ENCODE peak calls at places on chromosomes 6 and 20, in nine cellular contexts. W, Q, B, I, T, G, U, J and R are unnamed samples.

GRCh38 chr6:108518714-108519576 is 41.8 kb upstream of the FOXO3 start:
- DNase-seq in W (no peak), Q (peak; percentile 32), B (no peak), I (no peak), T (no peak), G (no peak), U (no peak), J (peak; percentile 25), R (no peak)

GRCh38 chr20:14561733-14562132 is 224.3 kb upstream of the FLRT3 start:
- DNase-seq in W (no peak), Q (no peak), B (no peak), I (no peak), T (no peak), G (no peak), U (no peak), J (peak; percentile 75), R (no peak)

GRCh38 chr6:134882426-134883038 is 67.4 kb downstream of the ALDH8A1 start:
- DNase-seq in W (peak; percentile 58), Q (peak; percentile 67), B (peak; percentile 77), I (peak; percentile 74), T (peak; percentile 41), G (peak; percentile 48), U (no peak), J (peak; percentile 86), R (peak; percentile 40)

GRCh38 chr6:117548797-117549301 is 53.5 kb downstream of the GOPC start:
- DNase-seq in W (no peak), Q (peak; percentile 35), B (no peak), I (no peak), T (no peak), G (no peak), U (no peak), J (peak; percentile 34), R (no peak)

GRCh38 chr20:55488593-55488992 is 516.7 kb downstream of the CBLN4 start:
- DNase-seq in W (no peak), Q (peak; percentile 3), B (no peak), I (no peak), T (no peak), G (no peak), U (no peak), J (no peak), R (no peak)

GRCh38 chr6:160996316-160996715 is 4.7 kb downstream of the MAP3K4 start:
- DNase-seq in W (no peak), Q (peak; percentile 73), B (no peak), I (no peak), T (no peak), G (no peak), U (no peak), J (no peak), R (no peak)

GRCh38 chr6:40803897-40804702 is 216.9 kb upstream of the LRFN2 start:
- DNase-seq in W (no peak), Q (no peak), B (no peak), I (no peak), T (no peak), G (no peak), U (no peak), J (no peak), R (no peak)

GRCh38 chr20:39855799-39856198 is 833.2 kb downstream of the MAFB start:
- DNase-seq in W (no peak), Q (no peak), B (no peak), I (no peak), T (no peak), G (no peak), U (no peak), J (peak; percentile 56), R (no peak)

GRCh38 chr6:112839525-112839961 is 492.4 kb downstream of the RFPL4B start:
- DNase-seq in W (no peak), Q (peak; percentile 42), B (no peak), I (no peak), T (no peak), G (no peak), U (no peak), J (peak; percentile 86), R (no peak)

GRCh38 chr6:130927305-130927704 is 100.1 kb downstream of the SMLR1 start:
- DNase-seq in W (no peak), Q (peak; percentile 78), B (no peak), I (no peak), T (no peak), G (no peak), U (no peak), J (no peak), R (no peak)

GRCh38 chr20:38724603-38725457 is 544 bp downstream of the SLC32A1 start:
- DNase-seq in W (no peak), Q (no peak), B (no peak), I (no peak), T (peak; percentile 61), G (no peak), U (no peak), J (no peak), R (peak; percentile 51)

GRCh38 chr6:11414564-11414963 is 123.0 kb upstream of the TMEM170B start:
- DNase-seq in W (no peak), Q (peak; percentile 93), B (no peak), I (no peak), T (peak; percentile 43), G (no peak), U (peak; percentile 84), J (no peak), R (no peak)

DNA sequence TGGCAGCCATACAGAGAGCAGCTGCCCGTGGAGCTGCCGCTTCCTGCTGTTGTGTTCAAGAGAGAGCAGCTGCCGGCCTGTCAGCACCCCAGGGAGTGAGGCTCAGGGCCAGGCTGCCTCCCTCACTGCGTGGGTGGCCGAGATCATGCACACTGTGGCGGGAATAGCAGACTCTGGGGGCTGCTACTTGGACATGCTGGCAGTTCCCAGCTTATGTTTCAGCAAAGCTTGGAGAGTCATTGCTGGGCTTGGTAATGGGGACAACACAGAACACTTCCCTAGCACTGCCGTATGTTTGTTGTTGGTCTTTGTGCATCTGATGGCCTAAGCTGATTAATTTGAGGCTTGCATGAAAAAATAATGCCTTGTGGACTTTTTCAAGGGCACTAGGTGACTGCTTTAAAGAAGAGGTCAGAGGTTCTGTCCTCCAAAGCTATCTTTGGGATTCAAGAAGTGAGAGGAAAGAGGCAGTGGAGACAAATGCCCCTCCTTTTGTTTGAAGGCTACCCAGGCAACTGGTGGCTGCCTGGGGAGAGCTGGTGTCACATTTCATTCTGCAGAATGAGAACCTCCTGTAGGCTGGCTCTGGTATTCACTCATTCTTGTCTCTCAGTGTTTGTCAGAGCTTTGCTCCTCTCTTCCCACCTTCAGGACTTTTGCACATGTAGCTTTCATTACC is 18.8 kb downstream of the MRAP2 start:
- DNase-seq in W (peak; percentile 67), Q (peak; percentile 30), B (no peak), I (no peak), T (no peak), G (peak; percentile 69), U (no peak), J (peak; percentile 34), R (no peak)
- TF ChIP-seq CTCF in W (no peak), Q (peak; percentile 5), B (no peak), I (peak; percentile 60), T (no peak), G (no peak), U (no peak), J (no peak), R (no peak)

DNA sequence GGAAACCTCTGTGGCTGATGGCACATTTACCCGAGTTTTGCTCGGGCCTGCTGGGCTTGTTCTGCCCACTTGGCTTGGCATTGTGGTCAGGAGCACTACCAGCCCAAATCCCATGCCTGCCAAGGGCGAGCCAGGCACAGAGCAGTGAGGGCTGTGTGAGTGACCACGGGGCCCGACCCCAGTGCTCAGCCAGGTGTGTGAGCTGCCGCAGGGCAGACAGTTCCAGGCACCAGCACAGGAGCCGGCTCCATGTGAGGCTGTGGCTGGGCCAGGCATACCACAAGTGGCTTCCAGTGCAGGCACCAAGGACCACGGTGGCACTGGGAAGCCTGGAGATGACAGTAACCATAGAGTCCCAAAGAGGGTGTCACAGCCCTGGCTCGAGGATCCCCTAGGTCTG is 1225.5 kb upstream of the GJE1 start:
- DNase-seq in W (no peak), Q (no peak), B (no peak), I (no peak), T (no peak), G (no peak), U (no peak), J (no peak), R (no peak)
- TF ChIP-seq CTCF in W (no peak), Q (no peak), B (no peak), I (no peak), T (no peak), G (no peak), U (no peak), J (no peak), R (no peak)

DNA sequence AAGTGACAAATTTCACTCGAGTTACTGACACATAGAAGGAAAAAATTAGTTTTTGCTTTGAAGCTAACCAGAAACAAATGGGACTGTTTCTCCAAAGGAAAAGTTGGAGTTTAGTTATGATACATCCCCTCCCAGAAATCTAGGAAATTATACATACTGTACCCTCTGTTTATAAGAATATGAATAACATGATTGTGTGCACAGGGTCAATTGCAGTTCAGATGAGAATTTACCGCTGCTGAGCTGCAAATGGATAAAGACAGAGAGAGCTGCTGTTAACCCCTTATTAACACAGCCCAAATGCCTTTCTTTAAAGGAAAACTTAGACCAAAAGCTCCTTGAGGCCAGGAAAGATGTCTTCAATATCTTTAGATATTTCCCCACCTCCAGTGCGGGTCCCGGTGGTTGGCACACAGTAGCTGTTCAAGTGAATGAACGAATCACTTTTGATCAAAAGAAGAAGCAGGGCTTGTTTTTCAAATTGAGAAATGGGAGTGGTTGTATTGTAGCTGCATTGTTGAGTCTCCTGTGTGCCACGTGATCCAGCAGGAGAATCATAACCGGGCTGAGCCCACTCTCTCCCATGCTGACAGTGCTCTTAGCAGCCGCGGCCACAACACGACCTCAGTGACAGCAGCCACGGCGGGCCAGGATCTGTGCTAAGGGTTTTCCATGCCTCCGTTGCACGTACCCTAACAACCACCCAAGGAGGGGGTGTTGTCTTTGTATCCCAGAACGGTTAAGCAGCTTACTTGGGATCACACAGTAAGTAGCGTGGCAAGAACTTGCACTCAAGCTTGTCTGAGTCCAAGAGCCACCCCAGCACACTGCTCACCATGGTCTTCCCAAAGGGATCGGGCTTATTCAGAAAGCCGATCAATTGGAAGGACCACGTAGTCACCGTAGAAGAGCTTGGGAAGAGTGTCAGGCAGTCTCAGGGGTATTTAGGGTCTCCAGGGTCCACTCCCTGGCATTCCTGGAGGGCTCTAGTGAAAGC is 53.5 kb upstream of the BMP6 start:
- DNase-seq in W (no peak), Q (peak; percentile 11), B (no peak), I (no peak), T (no peak), G (no peak), U (no peak), J (peak; percentile 14), R (no peak)
- TF ChIP-seq CTCF in W (no peak), Q (no peak), B (no peak), I (no peak), T (no peak), G (no peak), U (no peak), J (no peak), R (no peak)

GRCh38 chr6:147037881-147038280 is 166.3 kb upstream of the STXBP5 start:
- DNase-seq in W (no peak), Q (no peak), B (no peak), I (no peak), T (no peak), G (no peak), U (no peak), J (no peak), R (no peak)

GRCh38 chr6:147035891-147036290 is 168.3 kb upstream of the STXBP5 start:
- DNase-seq in W (no peak), Q (no peak), B (no peak), I (no peak), T (no peak), G (no peak), U (no peak), J (peak; percentile 73), R (no peak)

GRCh38 chr6:147029923-147030322 is 174.3 kb upstream of the STXBP5 start:
- DNase-seq in W (no peak), Q (no peak), B (no peak), I (no peak), T (no peak), G (no peak), U (no peak), J (no peak), R (no peak)

GRCh38 chr6:147033267-147033666 is 170.9 kb upstream of the STXBP5 start:
- DNase-seq in W (no peak), Q (no peak), B (no peak), I (no peak), T (no peak), G (no peak), U (no peak), J (no peak), R (no peak)
- TF ChIP-seq CTCF in W (no peak), Q (no peak), B (no peak), I (no peak), T (no peak), G (no peak), U (no peak), J (no peak), R (no peak)